ENCODE peak calls at places on chromosomes 7 and 10, in nine cellular contexts. T, P, H, I, L, U, B, F and C are unnamed samples.

GRCh38 chr10:117989962-117990361 is 56.8 kb downstream of the RAB11FIP2 start:
- DNase-seq in L (no peak), H (no peak), U (no peak), F (no peak), P (peak; percentile 49), I (no peak), T (no peak), B (no peak), C (no peak)

GRCh38 chr10:88070080-88070880 is 206.9 kb downstream of the PTEN start:
- DNase-seq in I (peak; percentile 28), U (no peak), B (no peak), T (no peak), H (no peak), P (no peak), L (no peak), F (no peak), C (no peak)

GRCh38 chr10:8700689-8701088 is 646.2 kb downstream of the GATA3 start:
- DNase-seq in U (no peak), P (no peak), F (no peak), L (no peak), T (no peak), B (no peak), I (no peak), H (no peak), C (no peak)

GRCh38 chr10:52740913-52741675 is 31.5 kb downstream of the MBL2 start:
- DNase-seq in B (no peak), P (peak; percentile 69), F (peak; percentile 37), H (peak; percentile 45), U (no peak), I (peak; percentile 46), L (peak; percentile 61), T (no peak), C (no peak)

GRCh38 chr7:26675143-26675887 is 189.1 kb downstream of the SKAP2 start:
- DNase-seq in B (no peak), H (no peak), U (peak; percentile 36), F (no peak), L (peak; percentile 63), T (no peak), I (peak; percentile 86), P (no peak), C (no peak)

GRCh38 chr7:154857240-154857639 is 145.7 kb downstream of the PAXIP1 start:
- DNase-seq in B (no peak), F (no peak), T (no peak), I (no peak), L (no peak), U (no peak), P (no peak), H (no peak), C (no peak)

GRCh38 chr7:2272031-2272430 is 30.0 kb downstream of the NUDT1 start:
- DNase-seq in B (no peak), L (no peak), I (no peak), T (no peak), P (no peak), H (no peak), U (no peak), F (no peak), C (no peak)

GRCh38 chr10:103514244-103514643 is 20.7 kb downstream of the NEURL1 start:
- DNase-seq in B (no peak), T (no peak), U (no peak), L (no peak), H (no peak), P (no peak), F (no peak), I (no peak), C (no peak)

GRCh38 chr10:74882831-74883230 is 56.4 kb downstream of the KAT6B start:
- DNase-seq in P (no peak), U (peak; percentile 27), F (no peak), T (no peak), L (peak; percentile 11), B (no peak), I (peak; percentile 66), H (no peak), C (no peak)

GRCh38 chr10:4351723-4352565 is 474.1 kb upstream of the AKR1E2 start:
- DNase-seq in F (no peak), L (peak; percentile 63), T (no peak), H (no peak), P (no peak), U (no peak), I (peak; percentile 64), B (no peak), C (no peak)

GRCh38 chr7:37832194-37832593 is 16.2 kb upstream of the NME8 start:
- DNase-seq in T (peak; percentile 94), I (no peak), B (no peak), L (peak; percentile 36), H (no peak), P (no peak), F (peak; percentile 76), U (no peak), C (no peak)

GRCh38 chr7:44144426-44144967 is 3.4 kb upstream of the MYL7 start:
- DNase-seq in H (no peak), L (no peak), T (no peak), F (no peak), I (no peak), P (no peak), B (no peak), U (no peak), C (no peak)